ENCODE peak calls at places on chromosomes 7 and 10, in seven cellular contexts. C, K, U, W, P, A and I are unnamed samples.

GRCh38 chr10:22580711-22581110 is 133.7 kb downstream of the PIP4K2A start:
- DNase-seq in U (no peak), P (no peak), K (no peak), A (no peak), C (no peak), W (no peak), I (no peak)

GRCh38 chr10:7383442-7383841 is 27.4 kb downstream of the SFMBT2 start:
- DNase-seq in U (no peak), A (no peak), K (no peak), P (no peak), C (no peak), W (no peak), I (no peak)

GRCh38 chr7:106016331-106016730 is 53.3 kb downstream of the CDHR3 start:
- DNase-seq in P (no peak), W (no peak), A (no peak), U (no peak), K (no peak), C (no peak), I (no peak)

GRCh38 chr10:77541944-77542343 is 95.7 kb downstream of the KCNMA1 start:
- DNase-seq in C (no peak), P (no peak), K (no peak), W (no peak), A (no peak), U (no peak), I (no peak)

GRCh38 chr7:28181921-28182517 is 1.4 kb upstream of the JAZF1 start:
- DNase-seq in C (no peak), U (no peak), K (no peak), W (no peak), A (no peak), P (no peak), I (no peak)

GRCh38 chr7:133376514-133376913 is 123.6 kb downstream of the EXOC4 start:
- DNase-seq in P (no peak), W (no peak), A (no peak), U (no peak), K (no peak), C (no peak), I (no peak)

GRCh38 chr10:70820976-70821750 is 5.4 kb downstream of the SGPL1 start:
- DNase-seq in W (no peak), A (no peak), P (no peak), U (no peak), C (no peak), K (no peak), I (no peak)

GRCh38 chr7:24865994-24866615 is 108.8 kb upstream of the GSDME start:
- DNase-seq in K (no peak), C (no peak), A (no peak), W (no peak), U (no peak), P (no peak), I (no peak)

GRCh38 chr7:154795014-154795413 is 207.9 kb downstream of the PAXIP1 start:
- DNase-seq in W (no peak), K (no peak), A (no peak), C (no peak), P (no peak), U (no peak), I (peak)

GRCh38 chr10:129972966-129973673 is 9.0 kb upstream of the EBF3 start:
- DNase-seq in U (no peak), K (no peak), C (no peak), A (no peak), W (no peak), P (no peak), I (no peak)